ENCODE peak calls at places on chromosomes 6 and 20, in six cellular contexts. L, B, J, E, Y and T are unnamed samples.

GRCh38 chr6:166640342-166641043 is 13.4 kb upstream of the RPS6KA2 start:
- DNase-seq in L (no peak), B (no peak), J (no peak), E (no peak), Y (peak; percentile 59), T (no peak)

GRCh38 chr6:90383212-90383611 is 86.6 kb upstream of the BACH2 start:
- DNase-seq in L (no peak), B (no peak), J (no peak), E (no peak), Y (no peak), T (no peak)

GRCh38 chr20:20480689-20481088 is 112.8 kb downstream of the INSM1 start:
- DNase-seq in L (no peak), B (peak; percentile 79), J (peak; percentile 69), E (no peak), Y (no peak), T (no peak)

GRCh38 chr6:118650500-118651281 is 700 bp downstream of the CEP85L start:
- DNase-seq in L (no peak), B (peak; percentile 73), J (peak; percentile 47), E (peak; percentile 77), Y (peak; percentile 44), T (peak; percentile 47)

GRCh38 chr6:3911614-3912336 is 62.6 kb downstream of the FAM50B start:
- DNase-seq in L (peak; percentile 56), B (peak; percentile 93), J (peak; percentile 88), E (peak; percentile 53), Y (peak; percentile 73), T (no peak)

GRCh38 chr20:44031822-44032582 is 117.3 kb downstream of the TOX2 start:
- DNase-seq in L (no peak), B (no peak), J (no peak), E (no peak), Y (no peak), T (no peak)

GRCh38 chr6:137387365-137387764 is 106.8 kb downstream of the OLIG3 start:
- DNase-seq in L (no peak), B (no peak), J (no peak), E (no peak), Y (no peak), T (no peak)

GRCh38 chr6:148898360-148899005 is 151.7 kb downstream of the UST start:
- DNase-seq in L (no peak), B (no peak), J (no peak), E (no peak), Y (no peak), T (no peak)

GRCh38 chr20:38827770-38828281 is 22.3 kb downstream of the PPP1R16B start:
- DNase-seq in L (no peak), B (no peak), J (peak; percentile 72), E (no peak), Y (no peak), T (no peak)

GRCh38 chr20:24633521-24633920 is 164.1 kb downstream of the SYNDIG1 start:
- DNase-seq in L (no peak), B (no peak), J (no peak), E (no peak), Y (no peak), T (no peak)

GRCh38 chr20:62933966-62934365 is 4.0 kb upstream of the GID8 start:
- DNase-seq in L (no peak), B (no peak), J (no peak), E (no peak), Y (no peak), T (no peak)

GRCh38 chr20:62936996-62937352 is 973 bp upstream of the GID8 start:
- DNase-seq in L (no peak), B (peak; percentile 85), J (peak; percentile 68), E (no peak), Y (no peak), T (no peak)

GRCh38 chr20:62937353-62938104 is 418 bp upstream of the GID8 start:
- DNase-seq in L (peak; percentile 71), B (peak; percentile 95), J (peak; percentile 87), E (peak; percentile 97), Y (peak; percentile 97), T (peak; percentile 97)

GRCh38 chr20:62935204-62935967 is 2.6 kb upstream of the GID8 start:
- DNase-seq in L (no peak), B (no peak), J (no peak), E (no peak), Y (no peak), T (no peak)

GRCh38 chr20:62935968-62936585 is 1.9 kb upstream of the GID8 start:
- DNase-seq in L (no peak), B (no peak), J (no peak), E (no peak), Y (no peak), T (no peak)
- H3K4me3 ChIP-seq in L (no peak overlapping the region), B (no peak overlapping the region), J (peak overlapping the region; percentile 99), E (peak overlapping the region; percentile 86), Y (peak overlapping the region; percentile 90), T (peak overlapping the region; percentile 92)

GRCh38 chr20:21505161-21505809 is 8.6 kb downstream of the NKX2-2 start:
- DNase-seq in L (no peak), B (no peak), J (no peak), E (peak; percentile 85), Y (peak; percentile 78), T (peak; percentile 66)
- H3K4me3 ChIP-seq in L (peak overlapping the region; percentile 44), B (no peak overlapping the region), J (no peak overlapping the region), E (peak overlapping the region; percentile 23), Y (peak overlapping the region; percentile 42), T (peak overlapping the region; percentile 38)

GRCh38 chr6:20203561-20204528 is 8.4 kb downstream of the MBOAT1 start:
- DNase-seq in L (no peak), B (no peak), J (no peak), E (no peak), Y (no peak), T (no peak)

GRCh38 chr6:20205722-20206154 is 6.5 kb downstream of the MBOAT1 start:
- DNase-seq in L (no peak), B (no peak), J (no peak), E (no peak), Y (no peak), T (no peak)

GRCh38 chr6:20208687-20209378 is 3.4 kb downstream of the MBOAT1 start:
- DNase-seq in L (no peak), B (no peak), J (no peak), E (no peak), Y (no peak), T (no peak)

GRCh38 chr6:20210158-20210557 is 2.1 kb downstream of the MBOAT1 start:
- DNase-seq in L (no peak), B (no peak), J (no peak), E (no peak), Y (no peak), T (no peak)

DNA sequence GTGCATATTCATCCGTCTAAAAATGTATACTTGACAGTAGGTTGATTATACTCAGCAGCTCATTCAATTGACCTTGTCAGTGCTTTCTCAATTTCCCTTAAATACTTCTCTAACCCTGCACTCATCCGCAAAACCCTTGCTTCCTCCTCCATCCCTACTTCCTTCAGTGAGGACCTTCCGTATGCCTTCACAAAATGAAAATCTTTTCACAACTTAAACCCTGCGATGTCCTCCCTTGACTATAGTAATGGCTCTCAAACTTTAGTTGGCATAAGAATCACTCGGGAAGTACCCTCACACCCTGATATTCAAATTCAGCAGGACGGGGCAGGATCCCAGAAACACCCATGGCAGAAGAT is 5.2 kb downstream of the MBOAT1 start:
- DNase-seq in L (no peak), B (no peak), J (no peak), E (no peak), Y (no peak), T (no peak)
- H3K4me3 ChIP-seq in L (no peak overlapping the region), B (no peak overlapping the region), J (no peak overlapping the region), E (no peak overlapping the region), Y (no peak overlapping the region), T (no peak overlapping the region)

DNA sequence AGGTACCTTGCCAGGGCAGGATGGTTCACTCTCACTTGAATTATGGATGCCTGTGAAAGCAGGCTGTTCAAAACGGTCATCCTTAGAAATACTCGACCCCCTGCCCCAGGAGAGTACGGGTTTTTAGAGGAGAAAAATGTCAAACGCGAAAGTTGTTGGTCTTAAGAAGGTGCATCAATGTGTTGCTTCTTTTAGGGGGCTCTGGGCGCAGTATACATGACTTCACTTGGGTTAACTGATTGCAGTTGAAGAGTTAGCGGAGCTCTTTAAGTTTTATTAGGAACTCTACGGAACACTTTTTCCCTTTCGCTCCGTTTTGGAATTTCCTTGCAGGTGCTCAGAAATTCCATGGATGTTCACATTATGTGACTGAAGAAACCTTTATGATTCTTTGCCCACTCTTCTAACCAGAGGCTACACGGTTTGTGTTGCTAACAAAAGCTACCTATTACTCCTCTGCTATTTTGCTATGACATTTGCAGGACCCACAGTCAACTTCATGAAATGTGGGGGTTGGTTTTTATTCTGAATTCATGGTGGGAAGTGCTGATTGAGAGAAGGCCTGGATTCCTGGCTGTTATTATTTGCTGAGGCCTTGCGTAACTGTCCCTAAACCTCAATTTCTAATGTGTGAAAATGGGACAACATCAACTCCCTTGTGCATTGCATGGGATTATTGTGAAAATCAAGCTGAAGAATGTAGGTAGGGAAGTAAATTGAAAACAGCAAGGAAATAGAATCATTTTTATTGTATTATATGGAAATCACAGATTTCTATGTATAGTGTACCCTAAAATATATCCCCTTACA is 845 bp downstream of the ENPP1 start:
- DNase-seq in L (no peak), B (no peak), J (no peak), E (peak; percentile 3), Y (no peak), T (no peak)
- H3K4me3 ChIP-seq in L (peak overlapping the region; percentile 53), B (peak overlapping the region; percentile 62), J (peak overlapping the region; percentile 61), E (peak overlapping the region; percentile 45), Y (peak overlapping the region; percentile 64), T (peak overlapping the region; percentile 55)

GRCh38 chr20:31663838-31664695 is 26.4 kb downstream of the COX4I2 start:
- DNase-seq in L (no peak), B (no peak), J (no peak), E (no peak), Y (peak; percentile 79), T (peak; percentile 77)

GRCh38 chr20:31661625-31662371 is 24.1 kb downstream of the COX4I2 start:
- DNase-seq in L (no peak), B (peak; percentile 69), J (no peak), E (peak; percentile 91), Y (peak; percentile 86), T (peak; percentile 87)

GRCh38 chr20:31663524-31663837 is 25.8 kb downstream of the COX4I2 start:
- DNase-seq in L (no peak), B (no peak), J (no peak), E (no peak), Y (no peak), T (no peak)

GRCh38 chr20:31664696-31665354 is 27.1 kb downstream of the COX4I2 start:
- DNase-seq in L (no peak), B (no peak), J (no peak), E (no peak), Y (no peak), T (peak; percentile 59)

GRCh38 chr20:31662372-31662854 is 24.7 kb downstream of the COX4I2 start:
- DNase-seq in L (no peak), B (no peak), J (no peak), E (no peak), Y (no peak), T (no peak)
- H3K4me3 ChIP-seq in L (no peak overlapping the region), B (no peak overlapping the region), J (no peak overlapping the region), E (peak overlapping the region; percentile 46), Y (no peak overlapping the region), T (no peak overlapping the region)

GRCh38 chr20:13220194-13220856 is 749 bp upstream of the ISM1 start:
- DNase-seq in L (no peak), B (peak; percentile 10), J (no peak), E (peak; percentile 66), Y (peak; percentile 27), T (no peak)

GRCh38 chr20:13220857-13221297 is at the start of gene ISM1:
- DNase-seq in L (no peak), B (peak; percentile 2), J (no peak), E (peak; percentile 68), Y (no peak), T (no peak)

GRCh38 chr20:13221673-13222318 is 722 bp downstream of the ISM1 start:
- DNase-seq in L (no peak), B (peak; percentile 59), J (peak; percentile 43), E (peak; percentile 88), Y (no peak), T (peak; percentile 45)

GRCh38 chr20:13222319-13222716 is 1.2 kb downstream of the ISM1 start:
- DNase-seq in L (no peak), B (no peak), J (no peak), E (no peak), Y (no peak), T (no peak)

GRCh38 chr20:13221313-13221672 is 219 bp downstream of the ISM1 start:
- DNase-seq in L (no peak), B (no peak), J (no peak), E (no peak), Y (no peak), T (no peak)
- H3K4me3 ChIP-seq in L (peak overlapping the region; percentile 36), B (no peak overlapping the region), J (peak overlapping the region; percentile 69), E (no peak overlapping the region), Y (peak overlapping the region; percentile 57), T (no peak overlapping the region)